ENCODE peak calls at places on chromosome 12, in ten cellular contexts. One of them, this sample, is unnamed.

GRCh38 chr12:29552324-29552927 is 54.9 kb upstream of the OVCH1 start:
- DNase-seq in foreskin fibroblast: peak; percentile 75
- DNase-seq in cardiac muscle cell: peak; percentile 79
- DNase-seq in heart right ventricle: peak; percentile 74
- DNase-seq in kidney: peak; percentile 57
- DNase-seq in PC-9: peak; percentile 36
- DNase-seq in AG04450: peak; percentile 18
- DNase-seq in AG10803: peak; percentile 25
- DNase-seq in HCT116: peak; percentile 22
- DNase-seq in CD8-positive, alpha-beta T cell: peak; percentile 63
- DNase-seq in this sample: peak; percentile 55

GRCh38 chr12:71201136-71201679 is 43.4 kb upstream of the TSPAN8 start:
- DNase-seq in AG04450: no peak
- DNase-seq in CD8-positive, alpha-beta T cell: no peak
- DNase-seq in AG10803: no peak
- DNase-seq in HCT116: no peak
- DNase-seq in heart right ventricle: no peak
- DNase-seq in cardiac muscle cell: no peak
- DNase-seq in kidney: no peak
- DNase-seq in foreskin fibroblast: no peak
- DNase-seq in PC-9: no peak
- DNase-seq in this sample: no peak

GRCh38 chr12:105257321-105257728 is 21.4 kb upstream of the APPL2 start:
- DNase-seq in HCT116: no peak
- DNase-seq in heart right ventricle: no peak
- DNase-seq in AG10803: peak; percentile 97
- DNase-seq in foreskin fibroblast: peak; percentile 87
- DNase-seq in AG04450: peak; percentile 55
- DNase-seq in PC-9: peak; percentile 29
- DNase-seq in kidney: no peak
- DNase-seq in cardiac muscle cell: peak; percentile 56
- DNase-seq in CD8-positive, alpha-beta T cell: no peak
- DNase-seq in this sample: no peak

GRCh38 chr12:63292476-63293228 is 141.7 kb upstream of the AVPR1A start:
- DNase-seq in HCT116: no peak
- DNase-seq in CD8-positive, alpha-beta T cell: no peak
- DNase-seq in PC-9: no peak
- DNase-seq in AG10803: no peak
- DNase-seq in cardiac muscle cell: no peak
- DNase-seq in foreskin fibroblast: no peak
- DNase-seq in heart right ventricle: no peak
- DNase-seq in AG04450: no peak
- DNase-seq in kidney: no peak
- DNase-seq in this sample: no peak

GRCh38 chr12:49655595-49656236 is 32.4 kb downstream of the PRPF40B start:
- DNase-seq in foreskin fibroblast: no peak
- DNase-seq in HCT116: no peak
- DNase-seq in CD8-positive, alpha-beta T cell: no peak
- DNase-seq in PC-9: no peak
- DNase-seq in heart right ventricle: no peak
- DNase-seq in AG10803: no peak
- DNase-seq in kidney: peak; percentile 10
- DNase-seq in AG04450: no peak
- DNase-seq in cardiac muscle cell: no peak
- DNase-seq in this sample: no peak

GRCh38 chr12:32139064-32139421 is 32.4 kb downstream of the BICD1 start:
- DNase-seq in foreskin fibroblast: peak; percentile 56
- DNase-seq in PC-9: no peak
- DNase-seq in kidney: no peak
- DNase-seq in AG04450: no peak
- DNase-seq in AG10803: peak; percentile 59
- DNase-seq in heart right ventricle: no peak
- DNase-seq in CD8-positive, alpha-beta T cell: no peak
- DNase-seq in HCT116: no peak
- DNase-seq in cardiac muscle cell: peak; percentile 66
- DNase-seq in this sample: no peak

GRCh38 chr12:53860426-53861223 is 78.0 kb upstream of the HOXC13 start:
- DNase-seq in CD8-positive, alpha-beta T cell: no peak
- DNase-seq in AG10803: no peak
- DNase-seq in kidney: no peak
- DNase-seq in cardiac muscle cell: no peak
- DNase-seq in heart right ventricle: no peak
- DNase-seq in foreskin fibroblast: peak; percentile 8
- DNase-seq in AG04450: no peak
- DNase-seq in PC-9: no peak
- DNase-seq in HCT116: no peak
- DNase-seq in this sample: no peak

GRCh38 chr12:95515197-95515596 is 36.1 kb downstream of the USP44 start:
- DNase-seq in foreskin fibroblast: no peak
- DNase-seq in AG10803: no peak
- DNase-seq in heart right ventricle: no peak
- DNase-seq in CD8-positive, alpha-beta T cell: no peak
- DNase-seq in PC-9: no peak
- DNase-seq in cardiac muscle cell: no peak
- DNase-seq in AG04450: no peak
- DNase-seq in HCT116: no peak
- DNase-seq in kidney: no peak
- DNase-seq in this sample: no peak

GRCh38 chr12:85626031-85626781 is 210.0 kb downstream of the RASSF9 start:
- DNase-seq in AG10803: peak; percentile 64
- DNase-seq in CD8-positive, alpha-beta T cell: no peak
- DNase-seq in foreskin fibroblast: peak; percentile 90
- DNase-seq in HCT116: peak; percentile 52
- DNase-seq in kidney: no peak
- DNase-seq in AG04450: peak; percentile 27
- DNase-seq in cardiac muscle cell: peak; percentile 90
- DNase-seq in PC-9: peak; percentile 51
- DNase-seq in heart right ventricle: no peak
- DNase-seq in this sample: no peak

DNA sequence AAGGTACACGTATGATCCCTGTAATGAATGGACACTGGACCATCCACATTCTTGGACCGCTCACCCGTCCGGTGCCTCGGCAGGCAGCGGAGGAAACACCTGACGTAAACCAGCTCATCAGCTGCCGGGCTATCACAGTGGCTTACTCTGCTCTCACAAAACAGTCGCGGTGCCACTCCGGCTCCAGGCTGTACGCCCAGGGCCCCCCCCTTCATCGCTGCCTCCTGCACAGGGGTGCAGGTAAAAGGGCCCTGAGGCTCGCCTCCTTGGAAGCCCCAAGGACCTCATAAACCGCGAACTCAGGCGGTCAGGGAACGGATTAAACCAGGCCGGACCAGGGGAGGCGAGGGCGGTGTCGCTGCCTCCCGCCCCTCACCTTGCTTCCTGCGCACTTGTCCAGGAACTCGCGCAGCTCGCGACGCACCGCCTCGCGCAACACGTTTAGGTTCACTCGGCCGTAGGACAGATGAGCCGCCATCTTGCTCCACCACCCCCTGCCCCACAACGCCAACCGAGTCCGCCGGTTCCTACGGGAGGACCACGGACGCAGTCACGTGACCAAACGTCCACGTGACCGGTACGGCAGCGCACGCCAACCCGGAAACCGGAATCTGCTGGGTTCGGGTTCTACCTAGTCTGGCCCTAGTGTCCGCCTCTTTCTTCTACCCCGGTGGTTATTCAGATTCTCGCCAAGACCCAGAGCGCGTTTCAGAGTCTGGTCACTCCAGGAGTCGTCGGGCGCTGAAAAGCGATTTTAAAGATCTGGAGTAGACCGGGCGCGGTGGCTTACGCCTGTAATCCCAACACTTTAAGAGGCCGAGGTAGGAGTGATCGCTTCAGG is at the start of gene VPS33A:
- DNase-seq in heart right ventricle: peak; percentile 97
- DNase-seq in foreskin fibroblast: peak; percentile 100
- DNase-seq in AG04450: peak; percentile 99
- DNase-seq in HCT116: peak; percentile 97
- DNase-seq in PC-9: peak; percentile 91
- DNase-seq in AG10803: peak; percentile 99
- DNase-seq in cardiac muscle cell: peak; percentile 99
- DNase-seq in CD8-positive, alpha-beta T cell: peak; percentile 92
- DNase-seq in kidney: peak; percentile 98
- DNase-seq in this sample: peak; percentile 97
- TF ChIP-seq CTCF in heart right ventricle: no peak
- TF ChIP-seq CTCF in foreskin fibroblast: no peak
- TF ChIP-seq CTCF in AG04450: no peak
- TF ChIP-seq CTCF in HCT116: no peak
- TF ChIP-seq CTCF in PC-9: no peak
- TF ChIP-seq CTCF in AG10803: no peak
- TF ChIP-seq CTCF in cardiac muscle cell: no peak
- TF ChIP-seq CTCF in CD8-positive, alpha-beta T cell: no peak
- TF ChIP-seq CTCF in kidney: no peak
- TF ChIP-seq CTCF in this sample: no peak

DNA sequence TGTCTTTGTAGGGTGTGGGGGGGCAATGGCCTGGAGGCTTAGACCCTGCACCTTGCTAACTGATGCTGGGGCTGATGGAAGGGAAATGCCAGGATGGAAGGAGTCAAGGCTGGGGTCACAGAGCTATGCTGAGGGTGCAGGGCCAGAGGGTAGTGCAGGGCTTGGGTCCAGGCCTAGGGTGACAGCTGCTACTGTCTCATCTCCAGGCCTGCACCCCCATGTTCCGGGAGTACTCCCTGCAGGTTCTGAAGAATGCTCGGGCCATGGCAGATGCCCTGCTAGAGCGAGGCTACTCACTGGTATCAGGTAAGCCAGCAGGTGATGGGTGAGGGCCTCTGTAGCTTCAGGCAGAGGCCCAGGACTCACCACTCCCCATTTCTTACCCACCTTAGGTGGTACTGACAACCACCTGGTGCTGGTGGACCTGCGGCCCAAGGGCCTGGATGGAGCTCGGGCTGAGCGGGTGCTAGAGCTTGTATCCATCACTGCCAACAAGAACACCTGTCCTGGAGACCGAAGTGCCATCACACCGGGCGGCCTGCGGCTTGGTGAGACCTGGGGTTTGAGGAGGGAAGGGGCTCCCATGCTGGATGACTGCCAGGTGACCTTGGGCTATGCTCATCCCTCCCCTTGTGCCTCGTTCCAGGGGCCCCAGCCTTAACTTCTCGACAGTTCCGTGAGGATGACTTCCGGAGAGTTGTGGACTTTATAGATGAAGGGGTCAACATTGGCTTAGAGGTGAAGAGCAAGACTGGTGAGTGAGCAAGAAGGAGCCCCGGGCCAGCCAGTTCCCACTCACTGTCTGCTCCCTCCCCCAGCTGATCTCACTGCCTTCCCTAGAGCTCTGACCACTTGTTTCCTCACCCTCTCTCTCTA is 4.1 kb downstream of the SHMT2 start:
- DNase-seq in CD8-positive, alpha-beta T cell: no peak
- DNase-seq in foreskin fibroblast: peak; percentile 76
- DNase-seq in kidney: peak; percentile 56
- DNase-seq in HCT116: no peak
- DNase-seq in cardiac muscle cell: peak; percentile 76
- DNase-seq in AG10803: peak; percentile 66
- DNase-seq in PC-9: no peak
- DNase-seq in heart right ventricle: no peak
- DNase-seq in AG04450: no peak
- DNase-seq in this sample: peak; percentile 45
- H3K4me3 ChIP-seq in CD8-positive, alpha-beta T cell: no peak overlapping the region
- H3K4me3 ChIP-seq in foreskin fibroblast: no peak overlapping the region
- H3K4me3 ChIP-seq in kidney: no peak overlapping the region
- H3K4me3 ChIP-seq in HCT116: no peak overlapping the region
- H3K4me3 ChIP-seq in cardiac muscle cell: no peak overlapping the region
- H3K4me3 ChIP-seq in AG10803: no peak overlapping the region
- H3K4me3 ChIP-seq in PC-9: no peak overlapping the region
- H3K4me3 ChIP-seq in heart right ventricle: no peak overlapping the region
- H3K4me3 ChIP-seq in AG04450: no peak overlapping the region
- H3K4me3 ChIP-seq in this sample: no peak overlapping the region

GRCh38 chr12:2624543-2625266 is 170.1 kb upstream of the FKBP4 start:
- DNase-seq in kidney: no peak
- DNase-seq in HCT116: peak; percentile 36
- DNase-seq in heart right ventricle: no peak
- DNase-seq in foreskin fibroblast: peak; percentile 75
- DNase-seq in CD8-positive, alpha-beta T cell: no peak
- DNase-seq in cardiac muscle cell: peak; percentile 18
- DNase-seq in AG04450: no peak
- DNase-seq in AG10803: no peak
- DNase-seq in PC-9: peak; percentile 57
- DNase-seq in this sample: no peak
- TF ChIP-seq CTCF in kidney: no peak
- TF ChIP-seq CTCF in HCT116: peak; percentile 70
- TF ChIP-seq CTCF in heart right ventricle: no peak
- TF ChIP-seq CTCF in foreskin fibroblast: peak; percentile 57
- TF ChIP-seq CTCF in CD8-positive, alpha-beta T cell: no peak
- TF ChIP-seq CTCF in cardiac muscle cell: peak; percentile 27
- TF ChIP-seq CTCF in AG04450: peak; percentile 47
- TF ChIP-seq CTCF in AG10803: peak; percentile 34
- TF ChIP-seq CTCF in PC-9: peak; percentile 57
- TF ChIP-seq CTCF in this sample: no peak

GRCh38 chr12:48105321-48105866 is 485 bp downstream of the SENP1 start:
- DNase-seq in heart right ventricle: no peak
- DNase-seq in PC-9: no peak
- DNase-seq in foreskin fibroblast: no peak
- DNase-seq in CD8-positive, alpha-beta T cell: peak; percentile 65
- DNase-seq in AG04450: no peak
- DNase-seq in AG10803: no peak
- DNase-seq in kidney: no peak
- DNase-seq in cardiac muscle cell: no peak
- DNase-seq in HCT116: no peak
- DNase-seq in this sample: no peak

GRCh38 chr12:48106574-48107251 is 834 bp upstream of the SENP1 start:
- DNase-seq in CD8-positive, alpha-beta T cell: no peak
- DNase-seq in cardiac muscle cell: no peak
- DNase-seq in kidney: no peak
- DNase-seq in AG10803: no peak
- DNase-seq in heart right ventricle: no peak
- DNase-seq in AG04450: no peak
- DNase-seq in foreskin fibroblast: no peak
- DNase-seq in PC-9: no peak
- DNase-seq in HCT116: no peak
- DNase-seq in this sample: no peak

GRCh38 chr12:48105867-48106563 is at the start of gene SENP1:
- DNase-seq in cardiac muscle cell: peak; percentile 92
- DNase-seq in HCT116: peak; percentile 78
- DNase-seq in heart right ventricle: peak; percentile 89
- DNase-seq in AG10803: peak; percentile 87
- DNase-seq in kidney: peak; percentile 96
- DNase-seq in CD8-positive, alpha-beta T cell: peak; percentile 95
- DNase-seq in AG04450: peak; percentile 57
- DNase-seq in foreskin fibroblast: peak; percentile 95
- DNase-seq in PC-9: peak; percentile 61
- DNase-seq in this sample: peak; percentile 93

GRCh38 chr12:48107252-48107613 is 1.4 kb upstream of the SENP1 start:
- DNase-seq in HCT116: no peak
- DNase-seq in PC-9: no peak
- DNase-seq in foreskin fibroblast: no peak
- DNase-seq in AG10803: no peak
- DNase-seq in AG04450: no peak
- DNase-seq in cardiac muscle cell: no peak
- DNase-seq in CD8-positive, alpha-beta T cell: no peak
- DNase-seq in heart right ventricle: no peak
- DNase-seq in kidney: no peak
- DNase-seq in this sample: no peak

DNA sequence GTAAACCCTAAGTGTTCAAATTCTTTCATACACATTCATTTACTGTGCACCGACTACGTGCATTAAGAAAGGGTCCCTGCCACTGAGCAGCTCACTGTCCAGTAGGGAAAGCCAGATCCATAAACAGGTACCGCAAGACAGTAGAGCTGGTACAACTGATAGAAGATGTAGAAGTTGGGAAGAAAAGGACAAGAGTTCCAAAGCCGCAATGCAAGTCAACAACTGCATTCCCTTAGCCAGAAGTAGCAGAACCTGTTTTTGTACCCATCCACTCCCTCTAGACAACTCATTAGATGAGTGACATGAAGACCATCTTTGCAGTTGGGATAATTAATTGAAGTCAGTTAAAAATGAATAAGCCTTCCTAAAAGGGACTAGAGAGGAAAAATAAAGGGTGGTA is 1.3 kb downstream of the SENP1 start:
- DNase-seq in AG04450: no peak
- DNase-seq in AG10803: no peak
- DNase-seq in heart right ventricle: no peak
- DNase-seq in foreskin fibroblast: no peak
- DNase-seq in kidney: no peak
- DNase-seq in HCT116: no peak
- DNase-seq in cardiac muscle cell: no peak
- DNase-seq in CD8-positive, alpha-beta T cell: no peak
- DNase-seq in PC-9: no peak
- DNase-seq in this sample: no peak
- H3K4me3 ChIP-seq in AG04450: peak overlapping the region; percentile 57
- H3K4me3 ChIP-seq in AG10803: peak overlapping the region; percentile 91
- H3K4me3 ChIP-seq in heart right ventricle: peak overlapping the region; percentile 90
- H3K4me3 ChIP-seq in foreskin fibroblast: peak overlapping the region; percentile 84
- H3K4me3 ChIP-seq in kidney: peak overlapping the region; percentile 98
- H3K4me3 ChIP-seq in HCT116: peak overlapping the region; percentile 86
- H3K4me3 ChIP-seq in cardiac muscle cell: peak overlapping the region; percentile 95
- H3K4me3 ChIP-seq in CD8-positive, alpha-beta T cell: peak overlapping the region; percentile 89
- H3K4me3 ChIP-seq in PC-9: peak overlapping the region; percentile 76
- H3K4me3 ChIP-seq in this sample: peak overlapping the region; percentile 95